ENCODE peak calls at places on chromosomes 1 and 21, in four cellular contexts. H, R, C and V are unnamed samples.

GRCh38 chr21:45836694-45837670 is 144.6 kb upstream of the COL6A1 start:
- DNase-seq in C (no peak), H (no peak), R (no peak), V (no peak)

GRCh38 chr1:116254776-116255175 is 118.3 kb upstream of the ATP1A1 start:
- DNase-seq in R (no peak), C (no peak), H (no peak), V (no peak)

GRCh38 chr1:71658295-71658694 is 577.5 kb upstream of the ZRANB2 start:
- DNase-seq in C (no peak), R (no peak), H (no peak), V (no peak)

GRCh38 chr1:201359031-201359872 is 18.2 kb downstream of the TNNT2 start:
- DNase-seq in C (no peak), H (no peak), R (no peak), V (no peak)

GRCh38 chr21:41403331-41403730 is 22.7 kb upstream of the MX1 start:
- DNase-seq in R (no peak), H (no peak), C (no peak), V (no peak)

GRCh38 chr21:45424854-45425795 is 20.2 kb downstream of the COL18A1 start:
- DNase-seq in H (no peak), R (no peak), C (no peak), V (no peak)

GRCh38 chr1:59878370-59878769 is 48.2 kb downstream of the CYP2J2 start:
- DNase-seq in C (no peak), R (no peak), H (no peak), V (no peak)

GRCh38 chr1:8218351-8219092 is 99.4 kb upstream of the SLC45A1 start:
- DNase-seq in C (peak), R (no peak), H (no peak), V (no peak)

GRCh38 chr1:22749503-22749902 is 38.9 kb downstream of the EPHB2 start:
- DNase-seq in C (no peak), R (no peak), H (no peak), V (no peak)

GRCh38 chr1:30450148-30450817 is 273.1 kb downstream of the MATN1 start:
- DNase-seq in C (no peak), R (no peak), H (no peak), V (no peak)

GRCh38 chr1:85320371-85321131 is 44.1 kb upstream of the BCL10 start:
- DNase-seq in R (no peak), H (no peak), C (peak), V (no peak)

GRCh38 chr1:119784127-119784781 is 15.5 kb upstream of the HMGCS2 start:
- DNase-seq in H (no peak), R (no peak), C (peak), V (no peak)

GRCh38 chr1:206897175-206897574 is at the start of gene IL24:
- DNase-seq in C (no peak), H (no peak), R (no peak), V (no peak)

GRCh38 chr1:116514708-116515525 is 55.9 kb downstream of the CD58 start:
- DNase-seq in C (no peak), R (no peak), H (peak), V (no peak)

GRCh38 chr1:220325306-220325995 is 53.2 kb upstream of the RAB3GAP2 start:
- DNase-seq in R (no peak), H (peak), C (no peak), V (no peak)

GRCh38 chr1:211797994-211798393 is 32.6 kb downstream of the LPGAT1 start:
- DNase-seq in R (no peak), C (no peak), H (no peak), V (no peak)

GRCh38 chr1:24324903-24325302 is 5.7 kb downstream of the GRHL3 start:
- DNase-seq in C (no peak), R (no peak), H (no peak), V (no peak)

GRCh38 chr1:157199421-157199755 is 61.2 kb upstream of the ETV3 start:
- DNase-seq in H (no peak), R (no peak), C (peak), V (no peak)

GRCh38 chr1:243325305-243325890 is 69.6 kb downstream of the SDCCAG8 start:
- DNase-seq in C (peak), H (peak), R (no peak), V (peak)

GRCh38 chr1:1198423-1199140 is 7.8 kb downstream of the TNFRSF18 start:
- DNase-seq in C (no peak), H (no peak), R (no peak), V (no peak)

GRCh38 chr1:103948526-103948925 is 198.8 kb downstream of the AMY1C start:
- DNase-seq in R (no peak), H (peak), C (no peak), V (no peak)

GRCh38 chr1:36803870-36804560 is 230.3 kb downstream of the GRIK3 start:
- DNase-seq in H (no peak), C (no peak), R (no peak), V (no peak)

GRCh38 chr1:193321242-193321842 is 134.9 kb upstream of the B3GALT2 start:
- DNase-seq in C (no peak), H (no peak), R (no peak), V (no peak)

GRCh38 chr1:6771568-6771825 is 13.8 kb upstream of the CAMTA1 start:
- DNase-seq in H (no peak), C (no peak), R (no peak), V (no peak)

GRCh38 chr1:53754484-53755312 is 15.7 kb upstream of the GLIS1 start:
- DNase-seq in R (peak), H (peak), C (peak), V (peak)

GRCh38 chr1:2777428-2778219 is 23.9 kb downstream of the TTC34 start:
- DNase-seq in C (no peak), H (no peak), R (no peak), V (no peak)

GRCh38 chr21:44337941-44338895 is 972 bp downstream of the CFAP410 start:
- DNase-seq in R (peak), C (peak), H (no peak), V (no peak)

GRCh38 chr1:229027158-229027557 is 243.8 kb upstream of the RAB4A start:
- DNase-seq in C (no peak), H (no peak), R (no peak), V (no peak)

GRCh38 chr1:118333601-118334241 is 148.7 kb upstream of the SPAG17 start:
- DNase-seq in R (no peak), H (no peak), C (no peak), V (no peak)

GRCh38 chr1:174114788-174115448 is 44.4 kb upstream of the RABGAP1L start:
- DNase-seq in H (peak), R (no peak), C (peak), V (peak)

GRCh38 chr1:86754265-86754974 is 50.0 kb downstream of the SH3GLB1 start:
- DNase-seq in H (no peak), C (no peak), R (no peak), V (no peak)